ENCODE peak calls at places on chromosomes 6 and 20, in five cellular contexts. F is A549, T is lung, S is HepG2, C is small intestine. B is an unnamed sample.

GRCh38 chr6:145627451-145627850 is 107.9 kb downstream of the EPM2A start:
- DNase-seq in T (no peak), F (no peak), C (no peak), S (no peak), B (no peak)

GRCh38 chr20:62337558-62338293 is 29.4 kb downstream of the LAMA5 start:
- DNase-seq in S (no peak), C (no peak), F (no peak), T (no peak), B (no peak)

GRCh38 chr6:122400121-122400450 is 634 bp downstream of the HSF2 start:
- DNase-seq in F (no peak), C (no peak), T (no peak), S (peak), B (no peak)

GRCh38 chr6:35168461-35168861 is 27.3 kb upstream of the TCP11 start:
- DNase-seq in F (no peak), S (no peak), C (no peak), T (no peak), B (no peak)

GRCh38 chr6:132404736-132405135 is 3.5 kb upstream of the MOXD1 start:
- DNase-seq in S (no peak), F (no peak), T (no peak), C (no peak), B (no peak)

GRCh38 chr20:47178277-47178676 is 178.2 kb downstream of the ZMYND8 start:
- DNase-seq in F (no peak), S (no peak), C (no peak), T (no peak), B (no peak)

GRCh38 chr20:63501818-63502670 is 3.2 kb upstream of the EEF1A2 start:
- DNase-seq in S (no peak), C (no peak), F (no peak), T (no peak), B (no peak)

GRCh38 chr6:13404115-13404891 is 76.0 kb upstream of the TBC1D7 start:
- DNase-seq in T (no peak), C (no peak), S (no peak), F (no peak), B (no peak)

GRCh38 chr6:136551103-136551502 is 881 bp upstream of the MAP7 start:
- DNase-seq in S (no peak), F (no peak), C (peak), T (no peak), B (no peak)

GRCh38 chr20:10898555-10898954 is 224.8 kb upstream of the JAG1 start:
- DNase-seq in T (no peak), C (no peak), S (no peak), F (peak), B (no peak)

GRCh38 chr20:3980260-3981131 is 34.9 kb downstream of the RNF24 start:
- DNase-seq in T (no peak), C (peak), F (peak), S (peak), B (no peak)

GRCh38 chr6:130778946-130779657 is 48.1 kb upstream of the SMLR1 start:
- DNase-seq in T (no peak), C (no peak), F (no peak), S (no peak), B (no peak)

GRCh38 chr20:13119583-13119982 is 101.5 kb upstream of the ISM1 start:
- DNase-seq in S (peak), F (peak), C (peak), T (peak), B (no peak)

GRCh38 chr20:62953839-62954703 is 1.6 kb downstream of the SLC17A9 start:
- DNase-seq in F (no peak), C (peak), S (peak), T (peak), B (peak)

GRCh38 chr6:166258854-166259276 is 49.3 kb downstream of the PRR18 start:
- DNase-seq in C (no peak), F (no peak), S (no peak), T (peak), B (no peak)

GRCh38 chr6:47483853-47484546 is 6.4 kb downstream of the CD2AP start:
- DNase-seq in F (no peak), C (no peak), T (no peak), S (peak), B (no peak)

GRCh38 chr6:87237804-87238203 is 82.4 kb downstream of the ZNF292 start:
- DNase-seq in C (peak), S (peak), T (no peak), F (peak), B (no peak)

GRCh38 chr6:64547594-64548268 is 912.1 kb downstream of the PHF3 start:
- DNase-seq in T (no peak), S (no peak), C (no peak), F (no peak), B (no peak)

GRCh38 chr6:20403766-20404640 is 2.3 kb downstream of the E2F3 start:
- DNase-seq in S (peak), T (no peak), C (peak), F (peak), B (no peak)

GRCh38 chr20:63517376-63518309 is 2.9 kb upstream of the PPDPF start:
- DNase-seq in T (no peak), C (no peak), F (no peak), S (no peak), B (no peak)

GRCh38 chr6:81696505-81696904 is 56.0 kb downstream of the TENT5A start:
- DNase-seq in C (peak), T (no peak), F (peak), S (peak), B (no peak)

GRCh38 chr6:145241039-145241438 is 494.3 kb downstream of the EPM2A start:
- DNase-seq in F (peak), T (no peak), C (no peak), S (peak), B (no peak)

DNA sequence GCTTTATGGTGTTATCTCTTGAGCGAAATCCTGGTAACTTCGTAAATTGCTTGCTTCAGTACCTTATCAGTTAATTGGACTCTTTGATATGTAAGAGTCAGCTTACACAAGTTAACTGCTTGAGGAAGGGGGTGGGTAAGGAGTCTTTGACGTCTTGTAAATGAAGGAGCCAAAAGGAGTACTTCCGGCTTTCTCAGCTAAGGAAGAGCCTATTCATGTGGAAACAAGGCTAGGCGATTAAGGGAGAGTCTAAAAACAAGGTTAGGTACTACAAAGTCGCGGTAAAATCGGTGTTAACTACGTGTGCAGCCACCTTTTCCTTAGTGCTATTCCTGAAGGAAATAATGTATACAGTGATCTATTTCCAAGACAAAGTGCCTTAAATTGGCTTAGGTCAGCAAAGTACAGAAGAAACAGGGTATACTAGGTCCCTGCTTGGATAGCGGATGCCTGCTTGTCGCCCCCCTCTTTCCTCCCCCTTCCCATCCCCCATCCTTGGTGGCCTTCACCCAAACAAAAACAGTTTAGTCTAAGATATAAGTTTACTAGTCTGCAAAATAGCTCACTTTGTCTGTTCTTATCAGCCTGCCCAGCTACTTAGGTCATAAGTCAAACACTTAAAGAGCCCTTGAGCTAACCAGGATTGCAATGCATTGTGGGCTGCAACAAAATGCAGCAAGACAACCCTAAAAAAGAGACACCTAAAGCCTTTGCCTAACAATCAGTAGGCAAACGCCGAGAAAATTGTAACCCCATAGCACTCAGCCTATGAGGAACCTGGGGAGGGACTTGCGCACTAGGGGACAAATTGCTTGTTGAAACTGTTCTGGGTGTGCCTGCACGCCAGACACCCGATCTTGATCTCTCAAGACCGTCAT is 147.3 kb downstream of the TRIM27 start:
- DNase-seq in S (no peak), F (no peak), T (no peak), C (no peak), B (no peak)
- H3K4me3 ChIP-seq in S (no peak), F (no peak), T (no peak), C (no peak), B (no peak)

DNA sequence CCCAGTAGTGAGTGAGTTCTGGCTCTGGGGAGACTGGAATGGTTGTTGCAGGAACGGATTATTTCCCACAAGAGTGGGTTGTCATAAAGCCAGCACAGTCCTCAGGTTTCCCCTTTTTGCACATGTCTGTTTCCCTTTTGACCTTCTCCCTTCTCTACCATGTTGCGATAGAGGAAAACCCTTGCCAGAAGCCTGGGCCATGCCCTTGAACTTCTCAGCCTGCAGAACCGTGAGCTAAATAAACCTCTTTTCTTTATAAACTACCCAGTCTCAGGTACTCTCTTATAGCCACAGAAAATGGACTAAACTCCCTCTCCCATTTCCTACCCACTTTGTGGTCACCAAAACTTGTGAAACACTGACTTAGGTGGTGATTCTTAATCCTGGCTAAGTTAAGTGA is 7.2 kb upstream of the PPP1R16B start:
- DNase-seq in S (no peak), C (no peak), T (no peak), F (no peak), B (no peak)
- H3K27ac ChIP-seq in S (no peak), C (no peak), T (no peak), F (no peak), B (no peak)

GRCh38 chr6:157293780-157294179 is 29.5 kb downstream of the TMEM242 start:
- DNase-seq in T (no peak), F (no peak), S (no peak), C (no peak), B (no peak)
- H3K4me3 ChIP-seq in T (no peak), F (no peak), S (no peak), C (no peak), B (no peak)

DNA sequence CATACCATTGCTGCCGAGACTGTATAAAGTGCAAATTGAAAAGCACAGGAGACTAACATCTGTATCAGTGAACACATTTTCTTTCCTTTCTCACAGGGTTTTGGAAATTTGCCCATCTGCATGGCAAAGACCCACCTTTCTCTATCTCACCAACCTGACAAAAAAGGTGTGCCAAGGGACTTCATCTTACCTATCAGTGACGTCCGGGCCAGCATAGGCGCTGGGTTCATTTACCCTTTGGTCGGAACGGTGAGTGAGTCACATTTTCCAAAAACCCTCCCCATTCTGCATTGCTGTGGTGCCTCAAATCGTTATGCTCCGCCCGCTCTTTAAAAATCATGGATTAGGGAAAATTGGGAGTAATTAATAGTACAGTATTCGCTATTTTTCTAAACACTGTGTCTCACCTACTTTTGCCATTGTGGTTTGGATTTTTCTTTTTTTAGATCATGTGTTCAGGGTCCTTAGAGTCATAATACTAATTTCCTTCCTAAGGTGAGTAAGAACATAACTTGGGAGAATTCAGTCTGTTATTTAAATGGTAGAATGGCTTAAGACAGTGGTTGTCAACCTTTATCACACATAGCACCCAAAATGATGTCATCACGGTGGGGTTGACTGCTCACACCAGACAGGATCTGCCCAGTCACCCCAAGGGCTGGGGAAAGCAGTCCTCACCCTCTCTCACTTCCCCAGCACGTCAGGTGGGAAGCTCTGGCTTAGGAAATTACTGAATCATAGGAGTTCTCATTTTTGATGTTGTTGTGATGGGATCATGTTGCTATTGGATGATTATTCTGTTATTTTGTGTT is 171.6 kb downstream of the MTHFD1L start:
- DNase-seq in F (no peak), S (no peak), T (no peak), C (peak), B (no peak)
- H3K27ac ChIP-seq in F (peak), S (peak), T (no peak), C (peak), B (peak)